ENCODE peak calls at places on chromosome 11, in six cellular contexts. One of them, this sample, is unnamed.

GRCh38 chr11:32526715-32527114 is 56.9 kb upstream of the EIF3M start:
- DNase-seq in tibial nerve: no peak
- DNase-seq in lower leg skin: no peak
- DNase-seq in GM10248: no peak
- DNase-seq in pancreas: no peak
- DNase-seq in GM06990: no peak
- DNase-seq in this sample: no peak

GRCh38 chr11:975824-976223 is 50.2 kb downstream of the AP2A2 start:
- DNase-seq in tibial nerve: no peak
- DNase-seq in lower leg skin: no peak
- DNase-seq in GM10248: no peak
- DNase-seq in pancreas: no peak
- DNase-seq in GM06990: no peak
- DNase-seq in this sample: no peak

GRCh38 chr11:1875093-1875785 is 16.5 kb downstream of the PRR33 start:
- DNase-seq in tibial nerve: no peak
- DNase-seq in lower leg skin: no peak
- DNase-seq in GM10248: no peak
- DNase-seq in pancreas: no peak
- DNase-seq in GM06990: no peak
- DNase-seq in this sample: no peak

GRCh38 chr11:100525635-100526034 is 161.5 kb upstream of the ARHGAP42 start:
- DNase-seq in tibial nerve: no peak
- DNase-seq in lower leg skin: no peak
- DNase-seq in GM10248: no peak
- DNase-seq in pancreas: no peak
- DNase-seq in GM06990: no peak
- DNase-seq in this sample: no peak

GRCh38 chr11:117828641-117829368 is 4.3 kb upstream of the FXYD2 start:
- DNase-seq in tibial nerve: no peak
- DNase-seq in lower leg skin: peak
- DNase-seq in GM10248: peak
- DNase-seq in pancreas: peak
- DNase-seq in GM06990: peak
- DNase-seq in this sample: no peak

GRCh38 chr11:122430490-122430889 is 225.0 kb upstream of the UBASH3B start:
- DNase-seq in tibial nerve: no peak
- DNase-seq in lower leg skin: no peak
- DNase-seq in GM10248: no peak
- DNase-seq in pancreas: no peak
- DNase-seq in GM06990: no peak
- DNase-seq in this sample: no peak

GRCh38 chr11:774873-775592 is 2.3 kb downstream of the GATD1 start:
- DNase-seq in tibial nerve: no peak
- DNase-seq in lower leg skin: peak
- DNase-seq in GM10248: no peak
- DNase-seq in pancreas: no peak
- DNase-seq in GM06990: no peak
- DNase-seq in this sample: peak

GRCh38 chr11:121323208-121323607 is 30.6 kb downstream of the SC5D start:
- DNase-seq in tibial nerve: no peak
- DNase-seq in lower leg skin: no peak
- DNase-seq in GM10248: no peak
- DNase-seq in pancreas: no peak
- DNase-seq in GM06990: no peak
- DNase-seq in this sample: no peak

GRCh38 chr11:17460406-17460805 is 16.2 kb downstream of the ABCC8 start:
- DNase-seq in tibial nerve: no peak
- DNase-seq in lower leg skin: no peak
- DNase-seq in GM10248: no peak
- DNase-seq in pancreas: no peak
- DNase-seq in GM06990: no peak
- DNase-seq in this sample: no peak

GRCh38 chr11:134250675-134251074 is 2.5 kb downstream of the THYN1 start:
- DNase-seq in tibial nerve: no peak
- DNase-seq in lower leg skin: no peak
- DNase-seq in GM10248: no peak
- DNase-seq in pancreas: no peak
- DNase-seq in GM06990: no peak
- DNase-seq in this sample: no peak

GRCh38 chr11:86484164-86484794 is 109.6 kb downstream of the CCDC81 start:
- DNase-seq in tibial nerve: no peak
- DNase-seq in lower leg skin: peak
- DNase-seq in GM10248: no peak
- DNase-seq in pancreas: no peak
- DNase-seq in GM06990: no peak
- DNase-seq in this sample: no peak

GRCh38 chr11:62880231-62880802 is 379 bp upstream of the SLC3A2 start:
- DNase-seq in tibial nerve: no peak
- DNase-seq in lower leg skin: no peak
- DNase-seq in GM10248: peak
- DNase-seq in pancreas: no peak
- DNase-seq in GM06990: no peak
- DNase-seq in this sample: no peak

GRCh38 chr11:95593101-95593500 is 196.5 kb downstream of the FAM76B start:
- DNase-seq in tibial nerve: no peak
- DNase-seq in lower leg skin: no peak
- DNase-seq in GM10248: no peak
- DNase-seq in pancreas: no peak
- DNase-seq in GM06990: no peak
- DNase-seq in this sample: no peak

GRCh38 chr11:34650528-34650927 is 29.6 kb downstream of the EHF start:
- DNase-seq in tibial nerve: no peak
- DNase-seq in lower leg skin: no peak
- DNase-seq in GM10248: peak
- DNase-seq in pancreas: no peak
- DNase-seq in GM06990: peak
- DNase-seq in this sample: no peak

GRCh38 chr11:76234704-76235232 is 28.5 kb upstream of the WNT11 start:
- DNase-seq in tibial nerve: peak
- DNase-seq in lower leg skin: peak
- DNase-seq in GM10248: peak
- DNase-seq in pancreas: peak
- DNase-seq in GM06990: no peak
- DNase-seq in this sample: no peak

GRCh38 chr11:9060700-9061111 is 30.7 kb downstream of the SCUBE2 start:
- DNase-seq in tibial nerve: no peak
- DNase-seq in lower leg skin: no peak
- DNase-seq in GM10248: peak
- DNase-seq in pancreas: no peak
- DNase-seq in GM06990: peak
- DNase-seq in this sample: no peak
- TF ChIP-seq CTCF in tibial nerve: no peak
- TF ChIP-seq CTCF in lower leg skin: no peak
- TF ChIP-seq CTCF in GM10248: peak
- TF ChIP-seq CTCF in pancreas: no peak
- TF ChIP-seq CTCF in GM06990: peak
- TF ChIP-seq CTCF in this sample: peak

GRCh38 chr11:113449743-113450142 is 25.5 kb downstream of the DRD2 start:
- DNase-seq in tibial nerve: no peak
- DNase-seq in lower leg skin: no peak
- DNase-seq in GM10248: no peak
- DNase-seq in pancreas: no peak
- DNase-seq in GM06990: no peak
- DNase-seq in this sample: no peak
- TF ChIP-seq CTCF in tibial nerve: no peak
- TF ChIP-seq CTCF in lower leg skin: no peak
- TF ChIP-seq CTCF in GM10248: no peak
- TF ChIP-seq CTCF in pancreas: no peak
- TF ChIP-seq CTCF in GM06990: no peak
- TF ChIP-seq CTCF in this sample: no peak

GRCh38 chr11:103659743-103660142 is 376.7 kb upstream of the DDI1 start:
- DNase-seq in tibial nerve: no peak
- DNase-seq in lower leg skin: no peak
- DNase-seq in GM10248: no peak
- DNase-seq in pancreas: no peak
- DNase-seq in GM06990: no peak
- DNase-seq in this sample: no peak

GRCh38 chr11:103656382-103656781 is 380.1 kb upstream of the DDI1 start:
- DNase-seq in tibial nerve: no peak
- DNase-seq in lower leg skin: no peak
- DNase-seq in GM10248: no peak
- DNase-seq in pancreas: no peak
- DNase-seq in GM06990: no peak
- DNase-seq in this sample: no peak

GRCh38 chr11:103661185-103661584 is 375.3 kb upstream of the DDI1 start:
- DNase-seq in tibial nerve: no peak
- DNase-seq in lower leg skin: no peak
- DNase-seq in GM10248: no peak
- DNase-seq in pancreas: peak
- DNase-seq in GM06990: no peak
- DNase-seq in this sample: no peak

GRCh38 chr11:103661991-103662390 is 374.4 kb upstream of the DDI1 start:
- DNase-seq in tibial nerve: no peak
- DNase-seq in lower leg skin: no peak
- DNase-seq in GM10248: no peak
- DNase-seq in pancreas: no peak
- DNase-seq in GM06990: no peak
- DNase-seq in this sample: no peak

GRCh38 chr11:103659138-103659734 is 377.2 kb upstream of the DDI1 start:
- DNase-seq in tibial nerve: no peak
- DNase-seq in lower leg skin: no peak
- DNase-seq in GM10248: no peak
- DNase-seq in pancreas: no peak
- DNase-seq in GM06990: no peak
- DNase-seq in this sample: no peak
- TF ChIP-seq CTCF in tibial nerve: peak
- TF ChIP-seq CTCF in lower leg skin: no peak
- TF ChIP-seq CTCF in GM10248: peak
- TF ChIP-seq CTCF in pancreas: no peak
- TF ChIP-seq CTCF in GM06990: no peak
- TF ChIP-seq CTCF in this sample: peak

GRCh38 chr11:67615455-67616430 is 9.0 kb downstream of the NDUFV1 start:
- DNase-seq in tibial nerve: no peak
- DNase-seq in lower leg skin: no peak
- DNase-seq in GM10248: peak
- DNase-seq in pancreas: peak
- DNase-seq in GM06990: peak
- DNase-seq in this sample: peak
- TF ChIP-seq CTCF in tibial nerve: no peak
- TF ChIP-seq CTCF in lower leg skin: no peak
- TF ChIP-seq CTCF in GM10248: peak
- TF ChIP-seq CTCF in pancreas: peak
- TF ChIP-seq CTCF in GM06990: peak
- TF ChIP-seq CTCF in this sample: peak

DNA sequence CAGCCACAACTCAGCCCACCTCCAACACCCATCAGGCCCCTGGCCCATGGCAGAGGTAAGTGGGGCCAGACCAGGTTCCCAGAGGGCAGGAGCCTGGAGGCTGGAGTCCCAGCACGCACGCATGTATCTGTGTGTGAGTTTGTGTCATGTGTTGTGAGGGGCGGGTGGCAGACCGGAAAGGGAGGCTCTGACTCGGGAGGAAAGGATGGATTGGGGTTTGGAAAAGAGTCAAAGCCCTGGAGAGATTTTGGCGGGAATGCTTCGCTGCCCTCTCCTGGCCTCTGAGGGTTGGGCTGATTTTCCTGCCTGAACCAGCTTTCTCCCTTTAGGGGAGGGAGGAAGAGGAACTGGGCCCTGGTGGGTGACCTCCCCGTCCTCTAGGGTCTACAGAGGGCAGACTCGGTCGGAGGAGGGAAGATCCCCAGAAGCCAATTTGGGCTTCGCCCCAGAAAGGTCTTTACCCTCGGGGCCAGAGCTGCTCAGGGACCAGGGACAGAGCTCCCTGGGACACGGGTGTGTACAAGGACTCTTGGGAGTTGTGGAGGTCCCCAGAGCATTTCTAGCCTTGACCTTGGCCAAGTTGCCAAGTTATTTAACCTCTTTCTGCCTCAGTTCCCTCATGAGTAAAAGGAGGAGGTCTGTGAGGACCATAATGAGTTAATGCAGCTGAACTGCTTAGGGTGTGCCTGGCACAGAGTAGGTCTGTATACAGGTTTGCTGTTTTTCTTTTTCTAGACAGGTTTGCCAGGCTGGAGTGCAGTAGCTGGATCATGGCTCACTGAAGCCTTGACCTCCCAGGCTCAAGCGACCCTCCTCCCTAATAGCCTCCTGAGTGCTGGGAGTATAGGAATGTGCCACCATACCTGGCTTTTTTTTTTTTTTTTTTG is 6.9 kb downstream of the C11orf68 start:
- DNase-seq in tibial nerve: no peak
- DNase-seq in lower leg skin: peak
- DNase-seq in GM10248: no peak
- DNase-seq in pancreas: no peak
- DNase-seq in GM06990: no peak
- DNase-seq in this sample: no peak
- TF ChIP-seq CTCF in tibial nerve: peak
- TF ChIP-seq CTCF in lower leg skin: no peak
- TF ChIP-seq CTCF in GM10248: no peak
- TF ChIP-seq CTCF in pancreas: no peak
- TF ChIP-seq CTCF in GM06990: peak
- TF ChIP-seq CTCF in this sample: peak

DNA sequence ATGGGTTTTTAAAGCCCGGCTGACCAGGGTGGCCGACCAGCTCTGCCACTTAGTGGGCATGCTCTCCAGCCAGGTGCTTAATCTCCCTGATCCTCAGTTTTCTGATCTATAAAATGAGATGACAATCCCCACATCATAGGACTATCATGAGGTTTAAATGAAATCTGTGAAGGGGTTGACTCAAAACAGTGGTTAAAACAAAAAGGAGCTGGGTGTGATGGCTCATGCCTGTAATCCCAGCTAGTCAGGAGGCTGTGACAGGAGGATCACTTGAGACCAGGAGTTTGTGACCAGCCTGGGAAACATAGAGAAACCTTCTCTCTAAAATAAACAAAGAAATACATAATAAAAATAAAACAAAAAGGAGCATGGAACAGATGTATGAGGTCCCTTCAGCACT is 3.6 kb upstream of the C11orf86 start:
- DNase-seq in tibial nerve: no peak
- DNase-seq in lower leg skin: no peak
- DNase-seq in GM10248: no peak
- DNase-seq in pancreas: no peak
- DNase-seq in GM06990: no peak
- DNase-seq in this sample: no peak
- TF ChIP-seq CTCF in tibial nerve: no peak
- TF ChIP-seq CTCF in lower leg skin: no peak
- TF ChIP-seq CTCF in GM10248: no peak
- TF ChIP-seq CTCF in pancreas: no peak
- TF ChIP-seq CTCF in GM06990: no peak
- TF ChIP-seq CTCF in this sample: no peak

GRCh38 chr11:131750692-131751091 is 380.3 kb downstream of the NTM start:
- DNase-seq in tibial nerve: no peak
- DNase-seq in lower leg skin: no peak
- DNase-seq in GM10248: no peak
- DNase-seq in pancreas: no peak
- DNase-seq in GM06990: no peak
- DNase-seq in this sample: no peak

GRCh38 chr11:131749100-131749499 is 378.7 kb downstream of the NTM start:
- DNase-seq in tibial nerve: no peak
- DNase-seq in lower leg skin: no peak
- DNase-seq in GM10248: no peak
- DNase-seq in pancreas: no peak
- DNase-seq in GM06990: no peak
- DNase-seq in this sample: no peak

GRCh38 chr11:131750152-131750551 is 379.7 kb downstream of the NTM start:
- DNase-seq in tibial nerve: no peak
- DNase-seq in lower leg skin: no peak
- DNase-seq in GM10248: no peak
- DNase-seq in pancreas: no peak
- DNase-seq in GM06990: no peak
- DNase-seq in this sample: no peak

GRCh38 chr11:131746201-131746600 is 375.8 kb downstream of the NTM start:
- DNase-seq in tibial nerve: no peak
- DNase-seq in lower leg skin: no peak
- DNase-seq in GM10248: no peak
- DNase-seq in pancreas: no peak
- DNase-seq in GM06990: no peak
- DNase-seq in this sample: no peak

GRCh38 chr11:131748146-131749050 is 378.0 kb downstream of the NTM start:
- DNase-seq in tibial nerve: peak
- DNase-seq in lower leg skin: no peak
- DNase-seq in GM10248: peak
- DNase-seq in pancreas: peak
- DNase-seq in GM06990: peak
- DNase-seq in this sample: no peak
- TF ChIP-seq CTCF in tibial nerve: peak
- TF ChIP-seq CTCF in lower leg skin: no peak
- TF ChIP-seq CTCF in GM10248: peak
- TF ChIP-seq CTCF in pancreas: peak
- TF ChIP-seq CTCF in GM06990: peak
- TF ChIP-seq CTCF in this sample: peak

This sample was measured in type B pancreatic cell.